ENCODE peak calls at places on chromosomes 2 and 18, in four cellular contexts. One of them, this sample, is unnamed.

GRCh38 chr2:175010848-175011254 is 5.7 kb upstream of the CHN1 start:
- DNase-seq in K562: no peak
- DNase-seq in GM12878: no peak
- DNase-seq in HepG2: no peak
- DNase-seq in this sample: no peak

GRCh38 chr2:225120175-225120574 is 77.9 kb upstream of the DOCK10 start:
- DNase-seq in GM12878: no peak
- DNase-seq in HepG2: no peak
- DNase-seq in K562: no peak
- DNase-seq in this sample: no peak

GRCh38 chr18:46301571-46301970 is 197.4 kb downstream of the HAUS1 start:
- DNase-seq in HepG2: no peak
- DNase-seq in K562: no peak
- DNase-seq in GM12878: no peak
- DNase-seq in this sample: no peak

GRCh38 chr2:236803621-236804020 is 234.0 kb downstream of the ACKR3 start:
- DNase-seq in GM12878: no peak
- DNase-seq in K562: no peak
- DNase-seq in HepG2: no peak
- DNase-seq in this sample: no peak

GRCh38 chr18:37222383-37223378 is 342.9 kb downstream of the CELF4 start:
- DNase-seq in HepG2: no peak
- DNase-seq in K562: no peak
- DNase-seq in GM12878: no peak
- DNase-seq in this sample: no peak

GRCh38 chr2:62854600-62855514 is 149.3 kb downstream of the EHBP1 start:
- DNase-seq in K562: no peak
- DNase-seq in HepG2: no peak
- DNase-seq in GM12878: no peak
- DNase-seq in this sample: no peak

GRCh38 chr2:121791801-121792221 is 36.4 kb downstream of the TSN start:
- DNase-seq in GM12878: no peak
- DNase-seq in K562: no peak
- DNase-seq in HepG2: no peak
- DNase-seq in this sample: no peak

GRCh38 chr18:50183556-50183955 is 11.4 kb downstream of the MYO5B start:
- DNase-seq in K562: no peak
- DNase-seq in GM12878: no peak
- DNase-seq in HepG2: peak
- DNase-seq in this sample: peak

GRCh38 chr2:64101141-64101591 is 43.1 kb downstream of the PELI1 start:
- DNase-seq in HepG2: no peak
- DNase-seq in K562: no peak
- DNase-seq in GM12878: no peak
- DNase-seq in this sample: no peak

GRCh38 chr18:8299054-8299708 is 310.1 kb upstream of the RAB12 start:
- DNase-seq in K562: no peak
- DNase-seq in HepG2: peak
- DNase-seq in GM12878: no peak
- DNase-seq in this sample: no peak

GRCh38 chr18:46668694-46669093 is 11.7 kb upstream of the LOXHD1 start:
- DNase-seq in GM12878: no peak
- DNase-seq in HepG2: no peak
- DNase-seq in K562: no peak
- DNase-seq in this sample: no peak

GRCh38 chr2:195146761-195147160 is 510.3 kb upstream of the SLC39A10 start:
- DNase-seq in GM12878: no peak
- DNase-seq in K562: no peak
- DNase-seq in HepG2: no peak
- DNase-seq in this sample: no peak

GRCh38 chr18:3449702-3450357 is at the start of gene TGIF1:
- DNase-seq in K562: peak
- DNase-seq in HepG2: peak
- DNase-seq in GM12878: no peak
- DNase-seq in this sample: peak

GRCh38 chr18:3451166-3451988 is 1.4 kb downstream of the TGIF1 start:
- DNase-seq in GM12878: no peak
- DNase-seq in HepG2: peak
- DNase-seq in K562: peak
- DNase-seq in this sample: peak

GRCh38 chr18:3451989-3452749 is 2.2 kb downstream of the TGIF1 start:
- DNase-seq in GM12878: no peak
- DNase-seq in HepG2: no peak
- DNase-seq in K562: peak
- DNase-seq in this sample: peak

GRCh38 chr18:3448845-3449701 is 899 bp upstream of the TGIF1 start:
- DNase-seq in K562: peak
- DNase-seq in HepG2: peak
- DNase-seq in GM12878: peak
- DNase-seq in this sample: no peak

DNA sequence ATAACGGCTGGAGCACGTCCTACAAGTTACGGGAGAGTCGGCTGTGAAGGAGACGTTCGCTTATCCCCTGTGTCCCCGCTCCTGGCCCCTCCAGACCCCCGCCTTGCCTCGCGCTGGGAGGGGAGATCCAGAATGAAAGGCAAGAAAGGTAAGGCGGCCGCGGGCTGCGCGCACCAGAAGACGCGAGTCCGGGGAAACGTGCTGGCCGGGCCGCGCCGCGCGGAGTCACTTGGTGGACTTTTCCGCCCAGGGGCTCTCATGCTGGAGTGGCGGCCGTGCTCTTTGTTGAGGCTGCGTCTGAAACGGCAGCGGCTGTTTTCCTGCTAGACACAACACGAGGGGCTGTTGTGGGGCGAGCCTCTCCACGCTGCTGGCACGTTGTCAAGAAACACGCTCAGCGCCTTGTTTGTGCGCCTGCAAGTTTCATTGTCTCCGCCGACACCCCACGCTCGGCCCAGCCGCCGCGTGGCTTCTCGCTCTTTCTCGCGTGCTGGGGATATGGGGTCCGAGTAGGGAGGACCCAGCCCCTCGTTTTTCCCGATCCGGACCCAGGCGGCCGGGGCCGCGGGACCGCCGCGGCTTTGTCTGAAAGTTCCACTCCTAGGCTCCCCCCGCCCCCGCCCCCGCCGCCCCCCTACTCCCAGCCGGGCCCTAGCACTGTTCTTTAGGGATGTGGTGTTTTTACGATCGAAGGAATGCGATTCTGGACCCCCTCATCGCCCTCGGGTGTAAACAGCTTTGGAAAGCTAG is 561 bp downstream of the TGIF1 start:
- DNase-seq in HepG2: no peak
- DNase-seq in K562: peak
- DNase-seq in GM12878: no peak
- DNase-seq in this sample: peak
- TF ChIP-seq JUND in HepG2: no peak
- TF ChIP-seq JUND in K562: no peak
- TF ChIP-seq JUND in GM12878: no peak
- TF ChIP-seq JUND in this sample: no peak

GRCh38 chr2:76938153-76938552 is 584.0 kb downstream of the LRRTM4 start:
- DNase-seq in HepG2: no peak
- DNase-seq in GM12878: no peak
- DNase-seq in K562: no peak
- DNase-seq in this sample: no peak
- TF ChIP-seq JUND in HepG2: no peak
- TF ChIP-seq JUND in GM12878: no peak
- TF ChIP-seq JUND in K562: no peak
- TF ChIP-seq JUND in this sample: no peak

GRCh38 chr2:151668737-151669136 is 65.5 kb downstream of the NEB start:
- DNase-seq in GM12878: no peak
- DNase-seq in K562: no peak
- DNase-seq in HepG2: no peak
- DNase-seq in this sample: no peak

GRCh38 chr2:151671198-151671597 is 63.1 kb downstream of the NEB start:
- DNase-seq in GM12878: no peak
- DNase-seq in K562: no peak
- DNase-seq in HepG2: no peak
- DNase-seq in this sample: no peak

GRCh38 chr2:151670346-151670745 is 63.9 kb downstream of the NEB start:
- DNase-seq in K562: no peak
- DNase-seq in HepG2: no peak
- DNase-seq in GM12878: no peak
- DNase-seq in this sample: no peak

GRCh38 chr2:151672277-151672676 is 62.0 kb downstream of the NEB start:
- DNase-seq in HepG2: no peak
- DNase-seq in GM12878: no peak
- DNase-seq in K562: no peak
- DNase-seq in this sample: no peak

DNA sequence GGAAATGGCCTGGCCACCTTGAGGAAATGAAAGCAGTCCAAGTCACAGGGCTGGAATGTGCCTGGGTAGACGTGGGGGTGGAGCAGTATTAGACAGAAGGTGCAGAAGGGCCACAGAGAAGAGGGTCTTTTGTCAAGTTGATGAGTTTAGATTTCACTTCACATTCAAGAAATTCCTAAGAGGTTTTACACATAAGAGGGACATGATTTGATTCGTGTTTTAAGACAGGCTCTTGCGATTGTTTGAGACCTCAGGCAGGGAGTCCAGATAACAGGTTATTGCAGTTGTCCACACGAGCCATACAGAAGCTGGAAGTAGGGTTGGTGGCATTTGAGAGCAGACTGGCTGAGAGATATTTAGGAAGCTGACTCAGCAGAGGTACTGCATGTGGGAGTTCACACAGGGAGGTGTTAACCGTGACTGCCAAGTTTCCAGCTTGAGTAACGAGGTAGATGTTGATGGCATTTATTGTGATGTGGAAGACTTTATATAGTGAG is 64.6 kb downstream of the NEB start:
- DNase-seq in K562: no peak
- DNase-seq in HepG2: no peak
- DNase-seq in GM12878: no peak
- DNase-seq in this sample: no peak
- TF ChIP-seq JUND in K562: peak
- TF ChIP-seq JUND in HepG2: no peak
- TF ChIP-seq JUND in GM12878: no peak
- TF ChIP-seq JUND in this sample: no peak

GRCh38 chr2:17422066-17422465 is 96.2 kb downstream of the RAD51AP2 start:
- DNase-seq in GM12878: no peak
- DNase-seq in K562: no peak
- DNase-seq in HepG2: no peak
- DNase-seq in this sample: no peak

GRCh38 chr2:17413031-17413430 is 105.2 kb downstream of the RAD51AP2 start:
- DNase-seq in HepG2: no peak
- DNase-seq in GM12878: no peak
- DNase-seq in K562: no peak
- DNase-seq in this sample: no peak

DNA sequence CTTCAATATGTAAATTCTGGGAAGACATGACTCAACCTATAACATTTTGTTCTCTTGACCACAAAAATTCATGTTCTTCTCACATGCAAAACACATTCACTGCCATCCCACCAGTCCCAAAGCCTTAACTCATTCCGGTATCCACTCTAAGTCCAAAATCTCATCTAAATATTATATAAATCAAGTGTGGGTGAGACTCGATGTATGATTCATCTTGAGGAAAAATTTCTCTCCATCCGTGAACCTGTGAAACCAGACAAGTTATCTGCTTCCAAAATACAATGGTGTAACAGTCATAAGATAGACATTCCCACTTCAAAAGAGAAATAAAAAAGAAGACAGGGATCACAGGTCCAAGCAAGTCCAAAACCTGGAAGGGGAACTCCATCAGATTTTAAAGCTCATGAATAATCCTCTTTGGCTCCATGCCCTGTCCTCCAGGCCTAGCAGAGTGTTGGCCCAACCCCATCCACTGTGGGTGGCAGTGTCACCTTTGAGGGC is 101.3 kb downstream of the RAD51AP2 start:
- DNase-seq in GM12878: no peak
- DNase-seq in HepG2: no peak
- DNase-seq in K562: no peak
- DNase-seq in this sample: no peak
- TF ChIP-seq JUND in GM12878: no peak
- TF ChIP-seq JUND in HepG2: no peak
- TF ChIP-seq JUND in K562: no peak
- TF ChIP-seq JUND in this sample: no peak

DNA sequence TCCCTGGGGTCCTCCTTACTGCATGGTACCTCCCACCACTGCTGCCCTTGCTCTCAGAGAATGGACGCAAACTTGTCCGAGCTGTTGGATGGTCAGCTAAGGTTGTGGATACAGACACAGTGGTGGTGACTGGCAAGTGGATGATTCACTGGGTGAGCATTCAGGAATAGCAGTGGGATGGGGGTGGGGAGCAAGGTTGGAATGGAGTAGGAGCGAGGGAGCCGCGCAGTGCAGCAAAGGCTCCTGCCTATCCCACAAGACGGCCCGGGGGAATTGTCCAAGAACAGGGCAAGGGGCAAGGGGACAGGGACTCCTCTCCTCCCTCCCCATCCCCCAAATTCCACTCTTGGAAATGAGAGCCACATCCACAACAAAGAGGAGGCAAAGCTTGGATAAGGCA is 102.2 kb downstream of the PIEZO2 start:
- DNase-seq in K562: no peak
- DNase-seq in GM12878: no peak
- DNase-seq in HepG2: no peak
- DNase-seq in this sample: no peak
- TF ChIP-seq JUND in K562: no peak
- TF ChIP-seq JUND in GM12878: no peak
- TF ChIP-seq JUND in HepG2: no peak
- TF ChIP-seq JUND in this sample: no peak

GRCh38 chr2:52135235-52135634 is 1103.3 kb upstream of the NRXN1 start:
- DNase-seq in GM12878: no peak
- DNase-seq in K562: no peak
- DNase-seq in HepG2: no peak
- DNase-seq in this sample: no peak

GRCh38 chr2:52144588-52144987 is 1112.7 kb upstream of the NRXN1 start:
- DNase-seq in K562: no peak
- DNase-seq in GM12878: no peak
- DNase-seq in HepG2: no peak
- DNase-seq in this sample: no peak

GRCh38 chr2:52145005-52145404 is 1113.1 kb upstream of the NRXN1 start:
- DNase-seq in K562: no peak
- DNase-seq in HepG2: no peak
- DNase-seq in GM12878: no peak
- DNase-seq in this sample: no peak

DNA sequence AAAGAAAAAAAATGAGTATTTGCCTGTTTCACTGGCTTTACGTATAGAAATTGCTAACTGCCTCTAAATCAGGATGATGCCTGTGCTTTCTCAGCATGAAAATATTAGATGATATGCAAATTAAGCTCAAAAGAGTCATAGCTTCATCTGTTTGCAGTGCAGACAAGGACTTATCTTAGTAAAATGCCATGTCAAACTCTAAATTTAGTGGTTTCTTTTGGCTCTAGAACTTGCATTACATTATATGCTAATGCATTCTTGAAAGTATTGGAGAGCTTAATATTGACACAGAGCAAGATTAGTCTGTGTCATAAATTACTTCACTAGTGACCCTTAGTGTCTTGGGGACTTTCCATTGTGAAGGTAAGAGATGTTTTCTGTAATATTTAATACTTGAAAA is 1109.1 kb upstream of the NRXN1 start:
- DNase-seq in GM12878: no peak
- DNase-seq in HepG2: no peak
- DNase-seq in K562: no peak
- DNase-seq in this sample: no peak
- TF ChIP-seq JUND in GM12878: no peak
- TF ChIP-seq JUND in HepG2: no peak
- TF ChIP-seq JUND in K562: no peak
- TF ChIP-seq JUND in this sample: no peak